ENCODE peak calls at places on chromosomes 7 and 10, in five cellular contexts. H is HEK293T; O is activated CD8-positive, alpha-beta memory T cell treated with anti-CD3 and anti-CD28 coated beads for 48 hours; S is B cell; K is brain microvascular endothelial cell. T is an unnamed sample.

GRCh38 chr7:18976715-18977466 is 140.5 kb downstream of the TWIST1 start:
- DNase-seq in H (no peak), O (no peak), S (no peak), K (no peak), T (no peak)

GRCh38 chr10:110680473-110681020 is 36.4 kb downstream of the RBM20 start:
- DNase-seq in H (no peak), O (no peak), S (no peak), K (no peak), T (no peak)

GRCh38 chr7:158476303-158476932 is 111.2 kb downstream of the PTPRN2 start:
- DNase-seq in H (no peak), O (no peak), S (no peak), K (no peak), T (no peak)

GRCh38 chr10:49092477-49092876 is 22.8 kb downstream of the VSTM4 start:
- DNase-seq in H (no peak), O (no peak), S (no peak), K (no peak), T (no peak)

GRCh38 chr10:47306429-47307210 is 6.6 kb downstream of the GDF10 start:
- DNase-seq in H (no peak), O (no peak), S (no peak), K (no peak), T (no peak)

GRCh38 chr10:77837248-77837924 is 89.2 kb downstream of the DLG5 start:
- DNase-seq in H (peak; percentile 46), O (peak; percentile 29), S (peak; percentile 37), K (peak; percentile 68), T (peak; percentile 66)

GRCh38 chr7:74454059-74454947 is 597 bp downstream of the GTF2IRD1 start:
- DNase-seq in H (no peak), O (no peak), S (no peak), K (no peak), T (no peak)

GRCh38 chr7:39616138-39616537 is 7.2 kb upstream of the RALA start:
- DNase-seq in H (no peak), O (no peak), S (no peak), K (peak; percentile 56), T (no peak)

GRCh38 chr10:49177391-49178355 is 10.5 kb downstream of the TMEM273 start:
- DNase-seq in H (no peak), O (peak; percentile 58), S (peak; percentile 68), K (peak; percentile 87), T (peak; percentile 96)